ENCODE peak calls at places on chromosomes 2 and 18, in four cellular contexts. M is RPMI8226; D is naive thymus-derived CD8-positive, alpha-beta T cell; A is AG09309. P is an unnamed sample.

GRCh38 chr2:83817511-83817910 is 641.6 kb downstream of the SUCLG1 start:
- DNase-seq in D (no peak), A (no peak), M (peak; percentile 15), P (no peak)

GRCh38 chr2:186941853-186942252 is 92.9 kb upstream of the ZSWIM2 start:
- DNase-seq in M (no peak), A (no peak), D (no peak), P (no peak)

GRCh38 chr18:65750421-65751144 is at the start of gene CDH7:
- DNase-seq in D (no peak), M (no peak), A (no peak), P (peak; percentile 2)

GRCh38 chr2:155975734-155976133 is 356.8 kb downstream of the NR4A2 start:
- DNase-seq in D (no peak), M (no peak), A (no peak), P (no peak)

GRCh38 chr18:33583901-33584300 is 5.9 kb downstream of the ASXL3 start:
- DNase-seq in D (no peak), M (no peak), A (no peak), P (no peak)

GRCh38 chr2:88626171-88627054 is 851 bp downstream of the EIF2AK3 start:
- DNase-seq in A (peak; percentile 16), D (peak; percentile 47), M (peak; percentile 39), P (peak; percentile 68)

GRCh38 chr2:42127425-42128424 is 41.4 kb upstream of the EML4 start:
- DNase-seq in A (no peak), D (no peak), M (peak; percentile 78), P (peak; percentile 71)

GRCh38 chr2:109124982-109125594 is 3.9 kb upstream of the SH3RF3 start:
- DNase-seq in A (no peak), D (no peak), M (peak; percentile 69), P (no peak)

GRCh38 chr18:30358545-30358944 is 684.0 kb downstream of the DSC3 start:
- DNase-seq in A (no peak), D (no peak), M (no peak), P (no peak)

GRCh38 chr2:201320257-201320656 is 36.9 kb downstream of the FLACC1 start:
- DNase-seq in D (no peak), A (no peak), M (no peak), P (no peak)

GRCh38 chr2:25567406-25567805 is 106.0 kb downstream of the DTNB start:
- DNase-seq in D (no peak), M (peak; percentile 63), A (peak; percentile 37), P (peak; percentile 34)

GRCh38 chr2:89848763-89849162 is 1157.3 kb downstream of the RPIA start:
- DNase-seq in M (no peak), D (no peak), A (no peak), P (no peak)

GRCh38 chr2:239156516-239157265 is 244.1 kb downstream of the HDAC4 start:
- DNase-seq in A (no peak), D (no peak), M (no peak), P (no peak)

GRCh38 chr18:9209230-9209629 is 72.6 kb downstream of the ANKRD12 start:
- DNase-seq in M (no peak), D (no peak), A (peak; percentile 46), P (no peak)

GRCh38 chr2:202950592-202950991 is 38.5 kb downstream of the CARF start:
- DNase-seq in A (no peak), D (no peak), M (no peak), P (no peak)

GRCh38 chr2:204116154-204116792 is 179.7 kb downstream of the ICOS start:
- DNase-seq in D (no peak), A (no peak), M (no peak), P (no peak)

GRCh38 chr2:49988301-49988700 is 834.0 kb upstream of the FSHR start:
- DNase-seq in D (no peak), A (no peak), M (no peak), P (no peak)

GRCh38 chr2:72864500-72864899 is 22.7 kb upstream of the SPR start:
- DNase-seq in D (no peak), M (no peak), A (no peak), P (no peak)

GRCh38 chr2:216520156-216520555 is 21.5 kb downstream of the RPL37A start:
- DNase-seq in D (no peak), A (no peak), M (no peak), P (no peak)

GRCh38 chr2:71600572-71600971 is 147.2 kb downstream of the DYSF start:
- DNase-seq in M (no peak), A (no peak), D (no peak), P (no peak)

GRCh38 chr2:165164201-165164600 is 39.6 kb downstream of the SCN3A start:
- DNase-seq in D (no peak), M (no peak), A (no peak), P (no peak)

GRCh38 chr18:21162786-21163185 is 51.2 kb upstream of the ROCK1 start:
- DNase-seq in A (no peak), M (no peak), D (no peak), P (no peak)

GRCh38 chr2:171509945-171510731 is 12.1 kb upstream of the CYBRD1 start:
- DNase-seq in A (no peak), M (no peak), D (no peak), P (no peak)

GRCh38 chr2:190649035-190649797 is at the start of gene NAB1:
- DNase-seq in A (no peak), D (peak; percentile 35), M (peak; percentile 56), P (peak; percentile 60)

GRCh38 chr2:191846787-191847620 is at the start of gene CAVIN2:
- DNase-seq in M (peak; percentile 19), D (no peak), A (no peak), P (no peak)

P was measured in naive B cell.